ENCODE peak calls at places on chromosomes 13 and 19, in seven cellular contexts. X is OCI-LY7, N is uterus, L is fibroblast of lung, Y is psoas muscle, H is endodermal cell, J is transverse colon. R is an unnamed sample. For H3K36me3, the result is how much of the 10 kb centered on the place peaks cover.

GRCh38 chr19:50844296-50844935 is 10.3 kb upstream of the KLK3 start:
- DNase-seq in X (no peak), N (no peak), L (no peak), Y (no peak), H (no peak), J (no peak), R (no peak)

GRCh38 chr19:42131149-42132029 is 857 bp downstream of the POU2F2 start:
- DNase-seq in X (peak), N (no peak), L (no peak), Y (peak), H (no peak), J (no peak), R (no peak)

GRCh38 chr19:49950956-49951526 is 9.9 kb downstream of the SIGLEC11 start:
- DNase-seq in X (no peak), N (no peak), L (no peak), Y (no peak), H (no peak), J (no peak), R (peak)

GRCh38 chr19:3324405-3324856 is 42.0 kb upstream of the NFIC start:
- DNase-seq in X (peak), N (no peak), L (no peak), Y (peak), H (peak), J (peak), R (peak)

GRCh38 chr19:50417138-50417849 is 1.4 kb upstream of the SPIB start:
- DNase-seq in X (peak), N (no peak), L (no peak), Y (no peak), H (no peak), J (peak), R (no peak)

GRCh38 chr19:17997969-17998826 is 9.8 kb upstream of the ARRDC2 start:
- DNase-seq in X (peak), N (no peak), L (peak), Y (peak), H (peak), J (peak), R (peak)

GRCh38 chr13:21576424-21576823 is 27.5 kb downstream of the MICU2 start:
- DNase-seq in X (no peak), N (no peak), L (peak), Y (no peak), H (no peak), J (no peak), R (no peak)

GRCh38 chr13:29801737-29802305 is 48.6 kb downstream of the UBL3 start:
- DNase-seq in X (peak), N (no peak), L (peak), Y (no peak), H (peak), J (no peak), R (no peak)

GRCh38 chr19:43872547-43873336 is 45.6 kb downstream of the ZNF283 start:
- DNase-seq in X (no peak), N (no peak), L (peak), Y (no peak), H (no peak), J (no peak), R (no peak)

GRCh38 chr19:3625996-3626472 is 556 bp downstream of the CACTIN start:
- DNase-seq in X (no peak), N (no peak), L (no peak), Y (no peak), H (no peak), J (no peak), R (no peak)

GRCh38 chr19:3712663-3713531 is 4.7 kb downstream of the TJP3 start:
- DNase-seq in X (no peak), N (no peak), L (no peak), Y (no peak), H (no peak), J (peak), R (no peak)

GRCh38 chr19:28445826-28446225 is 767.1 kb downstream of the UQCRFS1 start:
- DNase-seq in X (no peak), N (no peak), L (no peak), Y (no peak), H (peak), J (no peak), R (no peak)

GRCh38 chr13:19720039-19720438 is 62.7 kb downstream of the PSPC1 start:
- DNase-seq in X (no peak), N (no peak), L (no peak), Y (no peak), H (no peak), J (no peak), R (no peak)

GRCh38 chr13:19726611-19727010 is 56.1 kb downstream of the PSPC1 start:
- DNase-seq in X (no peak), N (no peak), L (no peak), Y (no peak), H (no peak), J (no peak), R (no peak)

GRCh38 chr13:19725320-19725719 is 57.4 kb downstream of the PSPC1 start:
- DNase-seq in X (no peak), N (no peak), L (no peak), Y (no peak), H (no peak), J (no peak), R (no peak)
- H3K36me3 ChIP-seq in X (half or more), N (under half), L (under half), Y (under half), H (half or more), J (under half), R (under half)

GRCh38 chr19:34595683-34596082 is 81.3 kb downstream of the SCGB2B2 start:
- DNase-seq in X (no peak), N (no peak), L (no peak), Y (peak), H (no peak), J (no peak), R (no peak)

GRCh38 chr19:34598217-34599155 is 78.5 kb downstream of the SCGB2B2 start:
- DNase-seq in X (no peak), N (no peak), L (no peak), Y (peak), H (no peak), J (no peak), R (no peak)

GRCh38 chr19:34596989-34597388 is 80.0 kb downstream of the SCGB2B2 start:
- DNase-seq in X (no peak), N (no peak), L (no peak), Y (no peak), H (no peak), J (no peak), R (no peak)

GRCh38 chr19:34597596-34597995 is 79.4 kb downstream of the SCGB2B2 start:
- DNase-seq in X (no peak), N (no peak), L (no peak), Y (no peak), H (no peak), J (no peak), R (no peak)

DNA sequence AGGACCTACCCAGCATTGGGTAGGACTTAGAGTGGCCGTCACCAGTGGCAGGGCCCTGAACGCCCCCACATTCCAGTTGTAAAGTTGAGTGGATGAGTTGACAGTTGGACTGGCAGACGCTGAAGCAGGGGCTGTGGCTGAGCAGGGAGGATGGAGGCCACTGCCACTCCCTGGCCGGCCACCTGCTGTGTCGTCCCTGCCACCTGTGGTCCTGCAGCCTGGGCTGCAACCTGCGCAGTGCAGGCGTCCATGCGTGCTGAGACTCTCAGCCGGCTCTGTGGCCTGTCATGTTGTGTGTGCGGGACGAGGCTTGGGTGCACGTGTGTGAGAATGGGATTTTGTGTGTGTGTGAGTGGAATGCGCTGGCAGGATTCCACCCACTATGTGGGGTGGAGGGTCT is 80.8 kb downstream of the SCGB2B2 start:
- DNase-seq in X (no peak), N (no peak), L (no peak), Y (no peak), H (no peak), J (no peak), R (no peak)
- H3K27ac ChIP-seq in X (no peak), N (no peak), L (no peak), Y (no peak), H (no peak), J (no peak), R (no peak)

GRCh38 chr13:95193509-95194230 is 107.6 kb downstream of the ABCC4 start:
- DNase-seq in X (no peak), N (no peak), L (no peak), Y (no peak), H (no peak), J (no peak), R (no peak)

GRCh38 chr13:95195146-95195545 is 106.1 kb downstream of the ABCC4 start:
- DNase-seq in X (no peak), N (no peak), L (no peak), Y (no peak), H (peak), J (no peak), R (no peak)

GRCh38 chr13:95199896-95200295 is 101.4 kb downstream of the ABCC4 start:
- DNase-seq in X (no peak), N (no peak), L (no peak), Y (no peak), H (no peak), J (no peak), R (no peak)

GRCh38 chr13:95201814-95202521 is 99.3 kb downstream of the ABCC4 start:
- DNase-seq in X (no peak), N (no peak), L (peak), Y (no peak), H (no peak), J (no peak), R (no peak)

GRCh38 chr13:95197548-95197947 is 103.7 kb downstream of the ABCC4 start:
- DNase-seq in X (no peak), N (no peak), L (no peak), Y (no peak), H (no peak), J (no peak), R (no peak)
- H3K36me3 ChIP-seq in X (under half), N (under half), L (under half), Y (under half), H (under half), J (under half), R (under half)

DNA sequence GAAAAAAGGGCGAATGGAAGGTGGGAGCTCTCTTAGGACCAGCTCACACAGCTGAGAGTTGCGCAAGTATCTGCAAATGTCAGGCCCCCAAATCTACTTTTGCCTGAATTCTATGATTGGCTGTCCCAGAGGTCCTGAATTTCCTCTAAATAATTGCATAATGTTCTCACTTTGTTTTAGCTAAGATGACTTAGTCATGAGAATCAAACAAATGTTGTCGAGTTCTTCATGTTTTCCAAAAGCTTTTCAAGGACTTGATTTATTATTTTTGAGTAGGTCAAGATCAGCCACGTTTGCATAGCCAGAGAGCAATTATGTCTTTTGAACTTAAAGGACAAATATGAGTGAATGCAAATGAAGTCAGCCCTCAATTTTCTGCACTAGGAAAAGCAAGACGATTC is 246.6 kb upstream of the MAB21L1 start:
- DNase-seq in X (no peak), N (peak), L (peak), Y (no peak), H (peak), J (peak), R (no peak)
- H3K27ac ChIP-seq in X (no peak), N (peak), L (no peak), Y (no peak), H (no peak), J (peak), R (no peak)

GRCh38 chr13:112859817-112860190 is 109.2 kb upstream of the MCF2L start:
- DNase-seq in X (peak), N (peak), L (peak), Y (peak), H (peak), J (no peak), R (no peak)
- H3K36me3 ChIP-seq in X (under half), N (under half), L (under half), Y (under half), H (half or more), J (under half), R (under half)

GRCh38 chr13:51815848-51816247 is 11.9 kb upstream of the DHRS12 start:
- DNase-seq in X (no peak), N (no peak), L (no peak), Y (no peak), H (no peak), J (no peak), R (no peak)
- H3K27ac ChIP-seq in X (no peak), N (no peak), L (no peak), Y (no peak), H (no peak), J (no peak), R (no peak)

GRCh38 chr13:37037231-37037630 is 22.3 kb downstream of the SUPT20H start:
- DNase-seq in X (no peak), N (no peak), L (no peak), Y (no peak), H (no peak), J (no peak), R (no peak)
- H3K36me3 ChIP-seq in X (half or more), N (under half), L (under half), Y (under half), H (half or more), J (under half), R (under half)

DNA sequence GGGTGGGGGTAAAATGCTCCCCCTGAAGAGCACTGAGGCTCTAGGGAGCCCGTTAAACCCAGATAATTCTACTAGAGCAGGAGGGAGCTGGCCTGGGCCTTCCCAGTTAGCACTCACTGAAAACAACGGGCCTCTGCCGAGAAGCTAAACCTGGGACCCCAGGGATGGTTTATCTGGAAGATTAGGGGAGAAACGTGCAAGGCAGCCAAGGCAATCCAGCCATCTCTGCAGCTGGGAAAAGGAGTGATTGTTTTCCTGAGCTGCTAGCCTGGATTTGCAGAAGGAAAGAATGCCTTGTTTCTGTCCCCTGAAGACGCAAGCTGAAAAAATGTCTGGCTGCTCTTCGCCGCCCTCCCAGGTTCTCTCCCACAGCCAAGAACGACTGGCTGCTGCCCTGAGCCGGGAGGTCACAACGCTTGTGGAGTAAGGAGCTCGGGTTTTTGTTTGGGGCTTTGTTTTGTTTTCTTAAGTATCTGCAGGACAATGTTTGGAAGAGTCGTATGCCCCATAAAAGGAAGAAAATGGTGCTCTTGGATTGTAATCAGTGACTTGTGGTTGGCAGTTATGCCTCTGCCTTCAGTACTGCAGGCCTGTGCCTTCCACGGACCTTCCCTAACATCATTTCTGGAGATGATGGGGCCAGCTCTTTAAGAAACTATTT is 31.5 kb downstream of the COL4A2 start:
- DNase-seq in X (no peak), N (peak), L (peak), Y (peak), H (no peak), J (peak), R (no peak)
- H3K27ac ChIP-seq in X (no peak), N (peak), L (peak), Y (peak), H (peak), J (peak), R (peak)